ENCODE peak calls at places on chromosomes 2 and 18, in six cellular contexts. P is H9, W is prostate gland, M is IMR-90, A is endodermal cell, L is iPS DF 6.9. R is an unnamed sample.

GRCh38 chr2:241123816-241124536 is 21.9 kb upstream of the MTERF4 start:
- DNase-seq in P (no peak), W (peak; percentile 88), M (no peak), A (no peak), L (no peak), R (no peak)

GRCh38 chr2:62631160-62632085 is 74.1 kb upstream of the EHBP1 start:
- DNase-seq in P (no peak), W (no peak), M (no peak), A (no peak), L (no peak), R (no peak)

GRCh38 chr18:69874058-69874457 is 73.6 kb downstream of the CD226 start:
- DNase-seq in P (no peak), W (no peak), M (peak; percentile 65), A (no peak), L (no peak), R (no peak)

GRCh38 chr2:100395532-100396350 is 21.7 kb downstream of the CHST10 start:
- DNase-seq in P (no peak), W (no peak), M (no peak), A (no peak), L (no peak), R (no peak)

GRCh38 chr2:226515344-226516055 is 284.1 kb downstream of the IRS1 start:
- DNase-seq in P (no peak), W (no peak), M (peak; percentile 76), A (no peak), L (no peak), R (no peak)

GRCh38 chr18:75238100-75238499 is 27.5 kb downstream of the TSHZ1 start:
- DNase-seq in P (no peak), W (no peak), M (no peak), A (no peak), L (no peak), R (no peak)

GRCh38 chr2:5520352-5520996 is 171.7 kb upstream of the SOX11 start:
- DNase-seq in P (no peak), W (no peak), M (peak; percentile 4), A (peak; percentile 51), L (no peak), R (no peak)

GRCh38 chr2:102768253-102768652 is 6.4 kb downstream of the TMEM182 start:
- DNase-seq in P (no peak), W (no peak), M (no peak), A (no peak), L (no peak), R (no peak)

GRCh38 chr2:56040189-56040588 is 116.6 kb upstream of the EFEMP1 start:
- DNase-seq in P (no peak), W (no peak), M (no peak), A (no peak), L (no peak), R (no peak)

GRCh38 chr18:28457784-28458183 is 280.9 kb upstream of the CDH2 start:
- DNase-seq in P (no peak), W (no peak), M (no peak), A (no peak), L (no peak), R (no peak)

GRCh38 chr2:216960926-216961325 is 101.1 kb upstream of the TNP1 start:
- DNase-seq in P (no peak), W (no peak), M (no peak), A (no peak), L (no peak), R (no peak)

GRCh38 chr2:190283783-190284182 is 35.8 kb downstream of the HIBCH start:
- DNase-seq in P (no peak), W (no peak), M (peak; percentile 69), A (no peak), L (no peak), R (no peak)

GRCh38 chr2:168210216-168210897 is 37.0 kb downstream of the STK39 start:
- DNase-seq in P (no peak), W (no peak), M (no peak), A (no peak), L (no peak), R (no peak)

GRCh38 chr2:71923143-71923525 is 224.5 kb downstream of the CYP26B1 start:
- DNase-seq in P (no peak), W (no peak), M (no peak), A (peak; percentile 31), L (no peak), R (peak; percentile 23)

GRCh38 chr2:152376385-152376784 is 41.4 kb downstream of the FMNL2 start:
- DNase-seq in P (no peak), W (no peak), M (no peak), A (no peak), L (no peak), R (no peak)
- H3K4me1 ChIP-seq in P (peaks cover 2% of the 10 kb centered on the region), W (no peaks in the 10 kb centered on the region), M (peaks cover 2% of the 10 kb centered on the region), A (peaks cover 3% of the 10 kb centered on the region), L (no peaks in the 10 kb centered on the region), R (peaks cover 3% of the 10 kb centered on the region)

GRCh38 chr2:151338115-151338514 is 19.3 kb upstream of the TNFAIP6 start:
- DNase-seq in P (no peak), W (no peak), M (no peak), A (no peak), L (no peak), R (no peak)

GRCh38 chr2:151329998-151330397 is 27.4 kb upstream of the TNFAIP6 start:
- DNase-seq in P (no peak), W (no peak), M (no peak), A (no peak), L (no peak), R (no peak)

GRCh38 chr2:151333083-151333482 is 24.3 kb upstream of the TNFAIP6 start:
- DNase-seq in P (no peak), W (no peak), M (no peak), A (no peak), L (no peak), R (no peak)

GRCh38 chr2:151337643-151338042 is 19.7 kb upstream of the TNFAIP6 start:
- DNase-seq in P (no peak), W (no peak), M (peak; percentile 46), A (no peak), L (no peak), R (no peak)

GRCh38 chr2:151334082-151334815 is 23.1 kb upstream of the TNFAIP6 start:
- DNase-seq in P (no peak), W (no peak), M (peak; percentile 94), A (no peak), L (no peak), R (no peak)
- H3K27ac ChIP-seq in P (no peak overlapping the region), W (no peak overlapping the region), M (peak overlapping the region; percentile 77), A (no peak overlapping the region), L (no peak overlapping the region), R (no peak overlapping the region)

GRCh38 chr18:5481621-5482020 is 62.2 kb downstream of the EPB41L3 start:
- DNase-seq in P (no peak), W (no peak), M (no peak), A (no peak), L (no peak), R (no peak)
- H3K4me1 ChIP-seq in P (peaks cover 4% of the 10 kb centered on the region), W (no peaks in the 10 kb centered on the region), M (no peaks in the 10 kb centered on the region), A (no peaks in the 10 kb centered on the region), L (no peaks in the 10 kb centered on the region), R (no peaks in the 10 kb centered on the region)

GRCh38 chr2:38599706-38600105 is 3.0 kb downstream of the HNRNPLL start:
- DNase-seq in P (no peak), W (no peak), M (no peak), A (no peak), L (no peak), R (no peak)
- H3K27ac ChIP-seq in P (no peak overlapping the region), W (peak overlapping the region; percentile 97), M (no peak overlapping the region), A (no peak overlapping the region), L (no peak overlapping the region), R (no peak overlapping the region)

R was measured in lung.